ENCODE peak calls at places on chromosome 10, in seven cellular contexts. B, Y, N, P, A, K and D are unnamed samples.
A peak's percentile ranks its signal among the peaks of the same experiment; 100 is the strongest.

GRCh38 chr10:110207805-110208613 is 604 bp downstream of the MXI1 start:
- DNase-seq in K (peak; percentile 91), A (no peak), N (peak; percentile 41), Y (no peak), B (no peak), P (peak; percentile 46), D (no peak)

GRCh38 chr10:63767512-63767911 is 246.3 kb downstream of the REEP3 start:
- DNase-seq in K (no peak), N (peak; percentile 58), P (peak; percentile 63), B (no peak), Y (no peak), A (no peak), D (no peak)

GRCh38 chr10:123645016-123645415 is 21.1 kb upstream of the GPR26 start:
- DNase-seq in P (no peak), B (no peak), N (no peak), A (no peak), K (peak; percentile 37), Y (no peak), D (no peak)

GRCh38 chr10:49606981-49607535 is 3.1 kb upstream of the SLC18A3 start:
- DNase-seq in A (no peak), Y (no peak), K (peak; percentile 82), N (peak; percentile 70), P (peak; percentile 89), B (no peak), D (peak; percentile 19)

GRCh38 chr10:92407305-92408016 is 116.5 kb downstream of the MARCHF5 start:
- DNase-seq in K (no peak), Y (no peak), P (peak; percentile 15), A (no peak), N (peak; percentile 4), B (no peak), D (no peak)

GRCh38 chr10:42952358-42952757 is 124.5 kb upstream of the RET start:
- DNase-seq in N (no peak), P (no peak), K (peak; percentile 88), B (peak; percentile 64), A (no peak), Y (peak; percentile 19), D (no peak)

GRCh38 chr10:74760042-74760979 is 66.1 kb upstream of the KAT6B start:
- DNase-seq in K (no peak), Y (no peak), A (no peak), N (no peak), B (no peak), P (no peak), D (no peak)

GRCh38 chr10:60677541-60678129 is 100.6 kb upstream of the CDK1 start:
- DNase-seq in N (no peak), Y (no peak), A (no peak), P (no peak), K (no peak), B (no peak), D (no peak)

GRCh38 chr10:71705582-71705981 is 14.0 kb downstream of the C10orf105 start:
- DNase-seq in P (no peak), B (no peak), Y (no peak), N (no peak), K (no peak), A (no peak), D (no peak)

GRCh38 chr10:88670497-88670896 is 6.3 kb downstream of the LIPF start:
- DNase-seq in Y (no peak), P (no peak), N (no peak), A (no peak), B (no peak), K (no peak), D (no peak)

GRCh38 chr10:124552877-124553276 is 91.3 kb downstream of the LHPP start:
- DNase-seq in K (no peak), A (no peak), B (no peak), P (no peak), Y (no peak), N (no peak), D (no peak)

GRCh38 chr10:34791228-34791627 is 23.9 kb downstream of the PARD3 start:
- DNase-seq in Y (no peak), K (no peak), B (no peak), N (no peak), P (no peak), A (no peak), D (no peak)

GRCh38 chr10:91034494-91035157 is 113.7 kb upstream of the ANKRD1 start:
- DNase-seq in B (no peak), K (peak; percentile 91), Y (peak; percentile 71), A (no peak), P (peak; percentile 94), N (peak; percentile 78), D (peak; percentile 25)

GRCh38 chr10:112793197-112793921 is 156.7 kb upstream of the TCF7L2 start:
- DNase-seq in B (no peak), N (peak; percentile 55), P (no peak), A (no peak), Y (no peak), K (no peak), D (no peak)
- H3K4me3 ChIP-seq in B (no peak overlapping the region), N (peak overlapping the region; percentile 34), P (no peak overlapping the region), A (no peak overlapping the region), Y (no peak overlapping the region), K (no peak overlapping the region), D (no peak overlapping the region)

GRCh38 chr10:131649609-131650008 is 251.2 kb upstream of the PPP2R2D start:
- DNase-seq in N (no peak), K (peak; percentile 68), Y (no peak), P (no peak), B (no peak), A (no peak), D (no peak)

GRCh38 chr10:131650169-131650705 is 250.6 kb upstream of the PPP2R2D start:
- DNase-seq in P (no peak), N (no peak), K (peak; percentile 54), B (no peak), A (no peak), Y (no peak), D (no peak)

GRCh38 chr10:131651674-131652093 is 249.1 kb upstream of the PPP2R2D start:
- DNase-seq in P (no peak), N (no peak), A (no peak), B (no peak), K (peak; percentile 71), Y (no peak), D (no peak)

GRCh38 chr10:131652416-131652815 is 248.4 kb upstream of the PPP2R2D start:
- DNase-seq in N (no peak), K (peak; percentile 71), B (no peak), P (no peak), Y (no peak), A (no peak), D (no peak)

DNA sequence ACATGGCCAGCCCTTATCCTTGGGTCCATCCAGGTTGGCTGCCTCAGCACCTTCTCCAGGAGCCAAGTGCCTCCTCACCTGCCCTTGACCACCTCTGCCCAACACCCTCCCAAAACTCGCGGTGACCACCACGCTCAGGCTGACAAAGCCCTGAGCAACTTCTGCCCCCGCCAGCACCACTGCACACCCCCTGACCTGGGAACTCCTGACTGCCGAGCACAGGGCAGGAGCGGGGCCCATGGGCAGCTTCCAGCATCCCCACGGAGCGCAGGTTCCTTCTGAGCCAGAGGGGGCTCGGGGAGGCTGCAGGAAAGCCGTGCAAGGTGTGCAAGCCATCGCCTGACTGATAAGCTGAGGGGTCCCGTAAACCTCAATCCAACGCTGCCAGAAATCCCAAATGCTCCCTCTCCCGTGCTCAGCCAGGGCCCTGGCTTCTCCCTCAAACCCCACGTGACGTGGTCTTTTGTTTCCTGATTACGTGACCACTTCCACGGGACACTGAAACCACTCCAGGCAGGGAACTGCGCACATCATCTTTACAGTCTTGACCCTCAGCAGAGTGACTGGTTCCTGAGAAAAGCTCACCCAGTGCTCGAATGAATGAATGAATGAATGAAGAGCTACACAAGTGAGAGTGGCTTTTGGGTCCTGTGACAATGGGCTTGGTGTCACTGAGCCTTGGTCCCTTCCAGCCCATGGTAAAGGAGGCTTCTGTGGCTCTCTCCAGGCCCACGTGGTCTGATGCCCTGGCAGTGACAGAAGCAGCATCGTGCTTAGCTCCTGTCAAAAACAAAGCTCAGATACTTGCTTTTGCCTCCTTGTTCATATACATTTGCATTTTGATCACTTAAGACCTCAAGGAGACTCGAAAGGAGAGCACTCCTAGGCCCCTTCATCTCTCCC is 249.8 kb upstream of the PPP2R2D start:
- DNase-seq in K (peak; percentile 17), B (no peak), N (no peak), P (no peak), A (no peak), Y (no peak), D (no peak)
- H3K4me3 ChIP-seq in K (no peak overlapping the region), B (peak overlapping the region; percentile 42), N (no peak overlapping the region), P (no peak overlapping the region), A (no peak overlapping the region), Y (no peak overlapping the region), D (no peak overlapping the region)

DNA sequence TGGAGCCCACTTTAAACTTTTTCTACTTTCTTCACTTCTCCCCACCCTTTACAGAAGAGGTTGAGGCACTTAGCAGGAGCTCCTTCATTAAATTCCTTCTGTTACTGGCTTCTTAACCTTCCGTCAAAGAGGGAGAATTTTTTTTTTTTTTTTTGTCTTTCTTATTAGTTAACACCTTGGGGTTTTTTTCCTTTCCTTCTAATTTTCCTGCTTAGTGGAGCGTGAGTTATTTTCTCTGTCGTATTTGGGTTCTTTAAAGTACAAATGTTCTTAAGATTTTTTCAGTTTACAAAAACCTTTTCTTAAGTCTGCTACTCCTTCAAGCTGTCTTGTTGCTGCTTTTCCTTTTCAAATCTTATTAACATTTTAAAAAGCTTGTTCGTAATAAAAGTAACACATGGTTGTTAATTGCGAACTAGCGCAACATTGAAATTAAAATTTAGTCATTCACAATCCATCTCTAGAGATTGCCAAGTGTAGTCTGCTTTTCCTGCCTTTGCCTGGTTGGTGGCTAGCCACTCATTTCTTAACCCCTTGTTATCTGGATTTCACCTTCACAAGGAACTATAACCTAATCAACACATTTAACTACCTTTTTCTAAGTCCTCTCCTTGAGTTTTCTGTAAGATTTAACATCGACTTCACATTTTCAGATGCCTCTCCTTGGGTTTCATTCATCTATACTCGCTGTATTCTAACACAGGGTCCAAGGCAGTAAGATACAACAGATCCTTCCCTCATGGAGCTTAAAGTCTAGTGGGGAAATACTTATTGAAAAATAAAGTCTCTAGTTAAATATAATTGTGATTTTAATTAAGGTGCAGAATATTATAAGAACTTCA is 2.0 kb downstream of the BMPR1A start:
- DNase-seq in B (no peak), P (no peak), A (no peak), N (peak; percentile 38), Y (no peak), K (no peak), D (no peak)
- H3K4me3 ChIP-seq in B (peak overlapping the region; percentile 99), P (peak overlapping the region; percentile 83), A (peak overlapping the region; percentile 86), N (peak overlapping the region; percentile 76), Y (peak overlapping the region; percentile 53), K (no peak overlapping the region), D (peak overlapping the region; percentile 82)

GRCh38 chr10:100749309-100750217 is 4.2 kb downstream of the PAX2 start:
- DNase-seq in K (no peak), A (no peak), N (no peak), P (no peak), Y (no peak), B (no peak), D (no peak)
- H3K4me3 ChIP-seq in K (no peak overlapping the region), A (no peak overlapping the region), N (no peak overlapping the region), P (no peak overlapping the region), Y (no peak overlapping the region), B (no peak overlapping the region), D (peak overlapping the region; percentile 72)

GRCh38 chr10:32318476-32318896 is 28.5 kb downstream of the EPC1 start:
- DNase-seq in Y (no peak), P (no peak), N (no peak), K (no peak), A (no peak), B (no peak), D (no peak)
- H3K4me3 ChIP-seq in Y (no peak overlapping the region), P (no peak overlapping the region), N (no peak overlapping the region), K (no peak overlapping the region), A (no peak overlapping the region), B (no peak overlapping the region), D (no peak overlapping the region)

GRCh38 chr10:113007343-113007771 is 57.3 kb downstream of the TCF7L2 start:
- DNase-seq in N (no peak), A (no peak), P (no peak), B (no peak), K (no peak), Y (no peak), D (no peak)
- H3K4me3 ChIP-seq in N (no peak overlapping the region), A (no peak overlapping the region), P (no peak overlapping the region), B (no peak overlapping the region), K (no peak overlapping the region), Y (no peak overlapping the region), D (no peak overlapping the region)